ENCODE peak calls at places on chromosomes 12 and 14, in nine cellular contexts. H is psoas muscle; O is DND-41; U is CD4-positive, alpha-beta T cell; A is GM23338; R is dorsolateral prefrontal cortex; W is brain microvascular endothelial cell; K is neural progenitor cell; N is IMR-90. Y is an unnamed sample.
A peak's percentile ranks its signal among the peaks of the same experiment; 100 is the strongest.

GRCh38 chr12:116735951-116736599 is 1.8 kb downstream of the SPRING1 start:
- DNase-seq in H (no peak), O (no peak), U (no peak), A (no peak), R (no peak), W (no peak), K (no peak), N (no peak), Y (peak; percentile 62)

GRCh38 chr12:34290191-34290995 is 268.1 kb downstream of the ALG10 start:
- DNase-seq in H (peak; percentile 24), O (no peak), U (no peak), A (no peak), R (peak; percentile 16), W (no peak), K (no peak), N (no peak), Y (no peak)

GRCh38 chr14:34258318-34258717 is 203.7 kb downstream of the SPTSSA start:
- DNase-seq in H (no peak), O (no peak), U (no peak), A (no peak), R (no peak), W (peak; percentile 49), K (no peak), N (peak; percentile 15), Y (no peak)

GRCh38 chr12:466039-466438 is 6.3 kb downstream of the B4GALNT3 start:
- DNase-seq in H (no peak), O (no peak), U (no peak), A (no peak), R (no peak), W (no peak), K (no peak), N (no peak), Y (no peak)

GRCh38 chr14:85534435-85534834 is 4.5 kb downstream of the FLRT2 start:
- DNase-seq in H (peak; percentile 54), O (no peak), U (no peak), A (peak; percentile 45), R (peak; percentile 54), W (no peak), K (peak; percentile 62), N (peak; percentile 24), Y (no peak)

GRCh38 chr14:81571437-81571836 is 37.8 kb upstream of the SEL1L start:
- DNase-seq in H (no peak), O (no peak), U (no peak), A (no peak), R (no peak), W (no peak), K (no peak), N (no peak), Y (no peak)

GRCh38 chr12:13223941-13224340 is 27.4 kb downstream of the EMP1 start:
- DNase-seq in H (no peak), O (no peak), U (no peak), A (no peak), R (no peak), W (no peak), K (no peak), N (peak; percentile 52), Y (no peak)

GRCh38 chr14:104680056-104680805 is 9.2 kb upstream of the INF2 start:
- DNase-seq in H (peak; percentile 46), O (no peak), U (no peak), A (no peak), R (peak; percentile 92), W (peak; percentile 80), K (no peak), N (peak; percentile 85), Y (peak; percentile 48)

GRCh38 chr12:100553851-100554404 is 19.6 kb upstream of the GAS2L3 start:
- DNase-seq in H (no peak), O (no peak), U (no peak), A (peak; percentile 10), R (no peak), W (no peak), K (peak; percentile 15), N (peak; percentile 73), Y (no peak)

GRCh38 chr12:55929306-55929791 is 1.6 kb upstream of the DGKA start:
- DNase-seq in H (no peak), O (peak; percentile 99), U (peak; percentile 93), A (no peak), R (no peak), W (no peak), K (no peak), N (no peak), Y (no peak)

GRCh38 chr12:41288188-41288811 is 100.2 kb downstream of the PDZRN4 start:
- DNase-seq in H (no peak), O (no peak), U (no peak), A (no peak), R (no peak), W (no peak), K (no peak), N (no peak), Y (no peak)

GRCh38 chr12:75137896-75138295 is 71.7 kb downstream of the KCNC2 start:
- DNase-seq in H (no peak), O (no peak), U (no peak), A (no peak), R (no peak), W (no peak), K (no peak), N (peak; percentile 2), Y (no peak)

GRCh38 chr12:89833337-89834252 is 125.0 kb upstream of the ATP2B1 start:
- DNase-seq in H (no peak), O (no peak), U (no peak), A (no peak), R (no peak), W (no peak), K (no peak), N (peak; percentile 11), Y (no peak)

GRCh38 chr12:113524495-113524894 is 52.8 kb upstream of the LHX5 start:
- DNase-seq in H (no peak), O (no peak), U (no peak), A (peak; percentile 45), R (no peak), W (no peak), K (no peak), N (no peak), Y (no peak)
- H3K27me3 ChIP-seq in H (peaks cover 12% of the 10 kb centered on the region), O (peaks cover 17% of the 10 kb centered on the region), U (peaks cover 42% of the 10 kb centered on the region), A (peaks cover 28% of the 10 kb centered on the region), R (peaks cover 45% of the 10 kb centered on the region), W (peaks cover 7% of the 10 kb centered on the region), K (no peaks in the 10 kb centered on the region), N (peaks cover 8% of the 10 kb centered on the region), Y (peaks cover 54% of the 10 kb centered on the region)

GRCh38 chr14:25833341-25834121 is 764.3 kb downstream of the NOVA1 start:
- DNase-seq in H (no peak), O (peak; percentile 7), U (no peak), A (peak; percentile 74), R (peak; percentile 65), W (peak; percentile 7), K (peak; percentile 80), N (no peak), Y (no peak)
- TF ChIP-seq CTCF in H (no peak), O (peak; percentile 56), U (no peak), A (peak; percentile 79), R (peak; percentile 73), W (peak; percentile 40), K (peak; percentile 86), N (no peak), Y (no peak)

GRCh38 chr12:120390540-120391120 is 21.7 kb upstream of the MSI1 start:
- DNase-seq in H (no peak), O (no peak), U (no peak), A (no peak), R (no peak), W (no peak), K (no peak), N (no peak), Y (no peak)

GRCh38 chr12:120388711-120389431 is 19.9 kb upstream of the MSI1 start:
- DNase-seq in H (no peak), O (no peak), U (no peak), A (peak; percentile 96), R (peak; percentile 44), W (no peak), K (peak; percentile 97), N (no peak), Y (no peak)

GRCh38 chr12:120397827-120398563 is 29.0 kb upstream of the MSI1 start:
- DNase-seq in H (no peak), O (no peak), U (no peak), A (peak; percentile 69), R (peak; percentile 41), W (no peak), K (peak; percentile 95), N (no peak), Y (no peak)

GRCh38 chr12:120399531-120399930 is 30.6 kb upstream of the MSI1 start:
- DNase-seq in H (no peak), O (no peak), U (no peak), A (no peak), R (no peak), W (peak; percentile 55), K (no peak), N (peak; percentile 75), Y (no peak)

DNA sequence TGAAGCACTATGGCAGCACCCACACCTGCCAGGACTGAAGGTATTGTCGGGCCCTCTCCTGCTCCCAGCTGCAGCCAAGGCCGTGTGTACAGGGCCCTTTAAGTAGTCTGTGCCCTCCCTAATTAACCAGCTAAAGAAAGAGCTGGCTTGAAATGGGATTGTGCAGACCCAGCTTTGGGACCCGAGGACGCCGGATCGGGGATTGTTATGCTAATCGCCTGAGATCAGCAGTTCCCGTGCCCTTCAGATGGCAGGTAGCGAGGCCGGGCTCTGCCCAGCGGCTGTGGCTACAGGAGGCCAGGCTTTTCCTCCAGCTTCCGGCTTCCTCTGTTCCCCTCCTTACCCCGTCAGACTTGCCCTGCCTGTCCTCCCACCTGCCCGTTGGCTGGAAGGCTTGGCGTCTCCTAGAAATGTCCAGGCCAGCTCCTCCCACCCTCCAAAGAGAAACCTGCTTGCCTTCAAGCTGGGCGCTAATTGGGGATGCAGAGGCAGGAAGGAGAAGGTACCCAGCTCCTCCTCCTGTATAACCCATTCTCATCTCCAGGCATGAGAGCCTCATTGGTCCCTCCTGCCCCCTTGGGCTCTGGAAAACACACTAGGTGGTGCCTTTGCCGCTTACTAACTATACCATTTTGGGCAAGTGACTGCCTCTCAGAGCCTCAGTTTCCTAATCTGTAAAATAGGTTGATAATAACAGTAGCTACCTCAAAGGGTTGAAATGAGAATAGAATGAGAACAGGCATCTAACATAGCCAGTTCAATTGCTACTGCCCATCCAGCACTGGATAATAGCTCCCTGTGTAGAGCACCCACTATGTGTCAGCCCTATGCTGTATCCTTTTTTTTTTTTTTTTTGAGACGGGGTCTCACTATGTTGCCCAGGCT is 25.8 kb upstream of the MSI1 start:
- DNase-seq in H (no peak), O (no peak), U (no peak), A (peak; percentile 94), R (no peak), W (no peak), K (peak; percentile 92), N (no peak), Y (peak; percentile 80)
- H3K27me3 ChIP-seq in H (peaks cover 6% of the 10 kb centered on the region), O (no peaks in the 10 kb centered on the region), U (no peaks in the 10 kb centered on the region), A (no peaks in the 10 kb centered on the region), R (peaks cover 18% of the 10 kb centered on the region), W (peaks cover 24% of the 10 kb centered on the region), K (no peaks in the 10 kb centered on the region), N (peaks cover 38% of the 10 kb centered on the region), Y (peaks cover 33% of the 10 kb centered on the region)

DNA sequence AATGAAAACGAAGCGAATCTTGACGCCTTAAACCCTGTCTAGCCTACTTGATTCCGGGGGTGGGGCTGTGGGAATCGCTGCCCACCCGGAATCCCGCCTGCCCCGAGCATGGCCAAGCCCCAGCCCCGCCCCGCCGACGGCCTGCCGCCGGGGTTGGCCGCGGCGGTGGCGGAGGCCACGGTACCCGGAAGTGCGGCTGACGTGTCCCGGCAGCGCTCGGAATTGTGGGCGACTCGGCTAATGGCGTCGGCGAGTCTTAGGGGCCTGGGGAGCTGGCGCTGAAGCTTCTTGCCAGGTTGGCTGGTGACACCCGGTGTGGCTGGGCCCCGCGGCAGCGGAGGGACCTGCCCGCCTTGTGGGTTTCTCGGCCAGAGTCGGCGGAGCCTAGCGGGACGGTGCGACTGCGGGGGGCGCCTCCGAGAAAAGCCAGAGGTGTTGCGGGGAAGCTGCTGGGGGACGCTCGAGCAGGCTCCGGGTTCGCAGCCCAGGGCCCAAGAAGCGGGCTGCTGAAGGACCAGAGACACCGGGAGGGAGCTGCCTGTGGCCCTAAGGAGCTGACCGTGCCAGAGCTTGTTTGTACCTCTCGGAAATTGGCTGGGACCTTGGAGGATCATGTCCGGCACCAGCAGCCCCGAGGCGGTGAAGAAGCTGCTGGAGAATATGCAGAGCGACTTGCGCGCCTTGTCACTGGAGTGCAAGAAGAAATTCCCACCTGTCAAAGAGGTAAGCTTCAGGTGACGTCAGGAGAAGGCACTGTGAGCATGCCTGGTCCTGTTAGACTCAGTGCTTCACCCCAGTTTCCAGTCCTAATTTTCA is at the start of gene MON2:
- DNase-seq in H (peak; percentile 94), O (peak; percentile 88), U (peak; percentile 76), A (peak; percentile 89), R (peak; percentile 91), W (peak; percentile 71), K (peak; percentile 93), N (peak; percentile 78), Y (peak; percentile 93)
- TF ChIP-seq CTCF in H (no peak), O (peak; percentile 9), U (no peak), A (no peak), R (peak; percentile 24), W (no peak), K (no peak), N (no peak), Y (no peak)